ENCODE peak calls at places on chromosome 14, in eight cellular contexts. B, M, V, F, R, J, G and S are unnamed samples.

GRCh38 chr14:60250318-60251035 is 1.5 kb downstream of the PPM1A start:
- DNase-seq in F (no peak), R (no peak), G (no peak), B (peak), M (no peak), V (no peak), J (peak), S (no peak)

GRCh38 chr14:104370256-104370870 is 209.2 kb upstream of the C14orf180 start:
- DNase-seq in J (no peak), F (peak), G (no peak), B (peak), R (no peak), M (no peak), V (no peak), S (no peak)

GRCh38 chr14:68389973-68390372 is 402.9 kb downstream of the ZFP36L1 start:
- DNase-seq in R (no peak), F (no peak), G (no peak), J (no peak), M (no peak), B (no peak), V (no peak), S (no peak)

GRCh38 chr14:70567791-70568190 is 32.7 kb downstream of the MED6 start:
- DNase-seq in V (no peak), M (no peak), F (no peak), R (peak), G (no peak), B (peak), J (peak), S (no peak)

GRCh38 chr14:86363047-86363446 is 833.1 kb downstream of the FLRT2 start:
- DNase-seq in M (no peak), R (no peak), V (no peak), G (no peak), F (no peak), B (no peak), J (no peak), S (no peak)

GRCh38 chr14:105602799-105603763 is 76.7 kb downstream of the TMEM121 start:
- DNase-seq in M (peak), B (no peak), V (no peak), R (peak), F (peak), J (no peak), G (no peak), S (no peak)

GRCh38 chr14:67536087-67536486 is 3.0 kb downstream of the PLEKHH1 start:
- DNase-seq in R (no peak), F (no peak), G (no peak), J (no peak), B (no peak), V (no peak), M (no peak), S (no peak)

GRCh38 chr14:94337274-94337673 is 14.1 kb upstream of the SERPINA6 start:
- DNase-seq in V (no peak), J (peak), B (no peak), M (no peak), F (no peak), G (no peak), R (no peak), S (no peak)

GRCh38 chr14:102775855-102776760 is 1.1 kb upstream of the TRAF3 start:
- DNase-seq in M (no peak), V (no peak), J (peak), B (peak), R (peak), F (peak), G (no peak), S (no peak)

GRCh38 chr14:64857979-64858740 is 21.5 kb downstream of the SPTB start:
- DNase-seq in B (peak), R (no peak), J (no peak), M (no peak), G (no peak), F (no peak), V (no peak), S (no peak)

GRCh38 chr14:64123241-64123956 is 170.8 kb downstream of the ESR2 start:
- DNase-seq in J (no peak), F (no peak), R (no peak), M (no peak), B (no peak), V (no peak), G (no peak), S (no peak)

GRCh38 chr14:75119056-75119455 is 7.8 kb downstream of the NEK9 start:
- DNase-seq in J (peak), V (no peak), R (no peak), F (no peak), B (no peak), G (no peak), M (no peak), S (no peak)

GRCh38 chr14:105168496-105168978 is at the start of gene JAG2:
- DNase-seq in M (no peak), G (peak), R (peak), F (no peak), B (peak), J (peak), V (peak), S (no peak)

GRCh38 chr14:92459479-92460421 is 53.8 kb upstream of the RIN3 start:
- DNase-seq in B (no peak), F (no peak), R (peak), G (no peak), M (peak), V (peak), J (peak), S (no peak)

GRCh38 chr14:103188691-103189480 is 65.6 kb downstream of the TNFAIP2 start:
- DNase-seq in B (peak), R (peak), F (peak), J (peak), V (peak), G (peak), M (no peak), S (no peak)

GRCh38 chr14:60093606-60094005 is 1.9 kb downstream of the PCNX4 start:
- DNase-seq in J (no peak), M (no peak), V (no peak), B (no peak), G (no peak), R (no peak), F (no peak), S (no peak)

GRCh38 chr14:61927521-61927920 is 165.3 kb downstream of the SNAPC1 start:
- DNase-seq in M (no peak), J (peak), G (no peak), V (no peak), B (peak), F (no peak), R (no peak), S (no peak)

GRCh38 chr14:91230363-91231035 is 14.0 kb downstream of the GPR68 start:
- DNase-seq in R (no peak), M (no peak), F (no peak), J (no peak), V (no peak), G (no peak), B (no peak), S (no peak)

GRCh38 chr14:93430319-93430801 is 379 bp upstream of the UNC79 start:
- DNase-seq in R (no peak), V (no peak), J (peak), F (peak), G (no peak), B (peak), M (no peak), S (peak)

GRCh38 chr14:105419305-105420091 is at the start of gene MTA1:
- DNase-seq in B (peak), F (peak), R (peak), M (no peak), V (no peak), J (peak), G (peak), S (no peak)

GRCh38 chr14:80954771-80955299 is 586 bp upstream of the TSHR start:
- DNase-seq in R (peak), V (peak), F (peak), B (peak), J (peak), M (peak), G (peak), S (peak)

GRCh38 chr14:74846168-74846567 is 29.8 kb downstream of the PROX2 start:
- DNase-seq in B (no peak), V (no peak), F (no peak), R (no peak), G (no peak), J (peak), M (no peak), S (no peak)

GRCh38 chr14:42224053-42224888 is 617.6 kb downstream of the LRFN5 start:
- DNase-seq in F (no peak), M (peak), J (peak), B (peak), V (peak), G (no peak), R (peak), S (peak)

DNA sequence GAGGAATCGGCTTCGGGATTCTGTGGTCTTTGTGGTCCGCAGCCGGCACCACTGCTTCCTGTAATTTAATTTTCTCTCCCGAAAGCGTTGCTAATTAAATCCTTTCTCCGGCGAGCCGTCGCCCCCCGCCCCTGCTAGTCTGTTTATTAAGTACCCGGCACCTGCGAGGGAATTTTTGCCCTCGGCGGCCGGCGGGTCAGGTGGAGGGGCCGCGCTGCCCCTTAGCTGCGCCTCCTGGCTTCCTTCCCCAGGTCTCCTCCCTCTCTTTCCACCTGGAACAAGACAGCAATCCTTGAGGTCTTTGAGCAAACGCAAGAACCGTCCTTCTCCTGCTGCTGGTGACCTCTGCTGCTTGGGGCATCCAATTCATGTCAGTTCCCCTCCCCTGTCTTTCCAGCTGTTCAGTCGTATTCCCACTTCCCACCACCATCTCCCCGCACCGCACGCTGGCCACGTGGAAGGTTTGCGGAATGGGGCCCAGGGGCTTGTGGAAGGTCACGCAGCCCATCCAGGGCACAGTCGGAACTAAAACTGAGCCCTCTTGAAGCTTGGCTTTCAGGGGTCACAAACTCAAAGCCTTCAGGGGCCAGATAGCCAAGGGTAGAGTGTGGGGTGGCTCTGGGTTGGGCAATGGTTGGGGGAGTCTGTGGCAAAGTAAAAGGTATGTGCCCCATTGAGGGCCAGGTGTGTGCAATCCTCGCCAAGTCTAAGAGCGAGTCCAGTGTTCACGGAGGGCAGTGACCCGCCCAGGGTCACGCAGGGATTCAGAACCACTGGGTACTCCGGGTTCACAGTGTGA is 16.1 kb downstream of the ZDHHC22 start:
- DNase-seq in R (peak), G (no peak), J (no peak), V (no peak), M (peak), F (no peak), B (peak), S (no peak)
- TF ChIP-seq CTCF in R (no peak), G (peak), J (no peak), V (peak), M (no peak), F (no peak), B (peak), S (no peak)

GRCh38 chr14:65993103-65993502 is 493.1 kb upstream of the CCDC196 start:
- DNase-seq in J (no peak), F (no peak), B (no peak), M (no peak), R (no peak), V (no peak), G (no peak), S (no peak)
- H3K27ac ChIP-seq in J (no peak), F (no peak), B (no peak), M (no peak), R (no peak), V (no peak), G (no peak), S (no peak)

DNA sequence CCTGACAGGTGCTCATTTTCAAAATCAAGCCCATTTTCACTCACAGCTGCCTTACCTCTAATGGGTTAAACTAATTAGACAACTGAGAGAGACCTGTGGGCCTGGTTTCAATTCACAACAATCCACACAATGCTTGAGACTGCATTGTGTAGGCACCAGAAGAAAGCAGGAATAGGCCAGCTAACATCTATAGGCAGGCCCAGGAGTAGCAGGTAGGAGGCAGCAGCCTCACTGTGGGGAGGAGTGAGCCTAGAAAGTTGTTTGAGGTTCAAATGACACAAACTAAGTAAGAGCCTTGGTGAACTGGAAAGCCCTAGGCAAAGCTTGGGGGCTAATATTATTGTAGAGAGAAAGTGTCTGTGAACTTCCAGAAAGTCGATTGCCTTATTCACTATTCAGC is 289.5 kb upstream of the CCDC196 start:
- DNase-seq in G (no peak), V (no peak), R (no peak), M (no peak), F (no peak), J (no peak), B (no peak), S (no peak)
- TF ChIP-seq CTCF in G (no peak), V (no peak), R (no peak), M (no peak), F (no peak), J (no peak), B (no peak), S (no peak)

GRCh38 chr14:88476375-88476774 is 78.4 kb downstream of the PTPN21 start:
- DNase-seq in M (no peak), F (no peak), J (no peak), G (no peak), R (no peak), B (no peak), V (no peak), S (no peak)
- H3K27ac ChIP-seq in M (peak), F (no peak), J (peak), G (no peak), R (no peak), B (no peak), V (no peak), S (no peak)

DNA sequence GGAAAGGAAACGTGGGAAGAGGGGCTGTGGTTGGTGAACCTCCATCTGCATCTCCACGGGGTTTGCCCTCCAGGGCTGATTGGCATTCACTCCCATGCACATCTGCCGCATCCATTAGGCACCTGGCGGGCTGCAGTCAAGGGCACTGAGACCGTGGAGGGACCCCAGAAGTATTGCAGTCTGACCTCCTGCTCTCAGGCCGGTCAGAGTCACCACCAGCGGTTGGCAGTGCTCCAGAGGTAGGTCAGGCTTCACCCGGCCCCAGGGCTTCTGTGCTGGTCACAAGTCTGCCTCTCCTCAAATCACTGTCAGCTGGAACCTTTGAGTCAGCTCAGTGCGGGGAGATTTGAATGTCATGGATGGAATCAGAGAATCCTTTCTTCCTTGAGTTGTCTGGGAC is 132.3 kb downstream of the PAPOLA start:
- DNase-seq in R (peak), G (no peak), V (no peak), F (no peak), B (no peak), J (no peak), M (peak), S (no peak)
- TF ChIP-seq CTCF in R (no peak), G (no peak), V (no peak), F (no peak), B (no peak), J (no peak), M (no peak), S (no peak)

GRCh38 chr14:50725761-50726160 is 57.7 kb upstream of the SAV1 start:
- DNase-seq in V (no peak), R (no peak), G (no peak), B (no peak), M (no peak), J (no peak), F (no peak), S (no peak)
- H3K27ac ChIP-seq in V (no peak), R (no peak), G (no peak), B (no peak), M (no peak), J (no peak), F (no peak), S (no peak)